ENCODE peak calls at places on chromosome 17, in seven cellular contexts. T is Peyer's patch, D is right lobe of liver, A is ascending aorta, R is heart left ventricle, I is upper lobe of right lung, E is colonic mucosa. Y is an unnamed sample.

GRCh38 chr17:43353364-43353763 is 45.4 kb upstream of the ARL4D start:
- DNase-seq in R (no peak), D (no peak), E (no peak), I (no peak), A (no peak), T (no peak), Y (no peak)

GRCh38 chr17:41329279-41329925 is 13.9 kb upstream of the KRTAP17-1 start:
- DNase-seq in T (peak; percentile 74), D (peak; percentile 46), A (no peak), I (peak; percentile 73), E (peak; percentile 47), R (peak; percentile 44), Y (no peak)

GRCh38 chr17:36001109-36001735 is at the start of gene CCL15:
- DNase-seq in D (no peak), E (peak; percentile 68), I (no peak), R (no peak), A (no peak), T (peak; percentile 66), Y (no peak)

GRCh38 chr17:41617698-41618097 is 5.1 kb upstream of the KRT16 start:
- DNase-seq in D (no peak), R (no peak), T (no peak), E (no peak), A (no peak), I (peak; percentile 60), Y (no peak)

GRCh38 chr17:20179031-20179430 is 169.9 kb downstream of the SPECC1 start:
- DNase-seq in T (no peak), R (no peak), I (no peak), E (no peak), D (no peak), A (no peak), Y (no peak)

GRCh38 chr17:37405955-37406634 is 541 bp downstream of the ACACA start:
- DNase-seq in A (no peak), T (no peak), I (no peak), E (no peak), R (no peak), D (no peak), Y (no peak)

GRCh38 chr17:75626496-75627038 is 6.7 kb upstream of the SMIM5 start:
- DNase-seq in E (no peak), D (no peak), T (no peak), R (no peak), I (no peak), A (no peak), Y (no peak)

GRCh38 chr17:41492351-41492750 is 2.6 kb upstream of the KRT36 start:
- DNase-seq in T (no peak), R (no peak), I (no peak), A (no peak), E (no peak), D (no peak), Y (peak; percentile 77)

GRCh38 chr17:6177941-6178694 is 107.9 kb downstream of the WSCD1 start:
- DNase-seq in E (no peak), A (no peak), I (no peak), D (no peak), R (no peak), T (peak; percentile 36), Y (no peak)

GRCh38 chr17:46154151-46154816 is 38.9 kb downstream of the KANSL1 start:
- DNase-seq in R (no peak), T (no peak), A (no peak), I (no peak), E (no peak), D (no peak), Y (no peak)

GRCh38 chr17:927611-928461 is 51.7 kb downstream of the NXN start:
- DNase-seq in A (no peak), T (no peak), R (no peak), I (no peak), D (no peak), E (no peak), Y (no peak)

GRCh38 chr17:19311421-19312215 is 50.9 kb downstream of the B9D1 start:
- DNase-seq in I (no peak), T (no peak), D (peak; percentile 7), A (no peak), E (no peak), R (no peak), Y (no peak)

GRCh38 chr17:81346090-81346907 is 49.0 kb upstream of the BAHCC1 start:
- DNase-seq in I (peak; percentile 100), E (peak; percentile 99), D (peak; percentile 100), A (peak; percentile 93), T (peak; percentile 98), R (peak; percentile 99), Y (peak; percentile 98)

GRCh38 chr17:8312726-8313600 is 2.9 kb downstream of the ARHGEF15 start:
- DNase-seq in D (no peak), R (no peak), I (no peak), A (no peak), E (no peak), T (no peak), Y (no peak)

GRCh38 chr17:66839616-66840015 is 4.7 kb downstream of the CACNG5 start:
- DNase-seq in T (no peak), A (no peak), R (no peak), E (no peak), I (no peak), D (no peak), Y (no peak)

GRCh38 chr17:21282231-21282630 is 2.3 kb upstream of the MAP2K3 start:
- DNase-seq in T (no peak), I (no peak), R (peak; percentile 40), E (no peak), A (peak; percentile 83), D (no peak), Y (no peak)

GRCh38 chr17:43021739-43022512 is at the start of gene VAT1:
- DNase-seq in D (peak; percentile 86), E (peak; percentile 87), I (peak; percentile 91), A (no peak), R (peak; percentile 88), T (peak; percentile 90), Y (peak; percentile 66)

GRCh38 chr17:2797632-2798031 is 1.4 kb downstream of the RAP1GAP2 start:
- DNase-seq in R (peak; percentile 37), E (peak; percentile 91), A (no peak), D (no peak), I (no peak), T (peak; percentile 70), Y (no peak)

GRCh38 chr17:13076905-13077304 is 59.1 kb upstream of the ELAC2 start:
- DNase-seq in A (no peak), E (no peak), D (no peak), R (no peak), I (no peak), T (no peak), Y (no peak)

GRCh38 chr17:21376835-21377690 is 906 bp downstream of the KCNJ12 start:
- DNase-seq in R (no peak), D (no peak), A (no peak), I (no peak), E (no peak), T (no peak), Y (no peak)

DNA sequence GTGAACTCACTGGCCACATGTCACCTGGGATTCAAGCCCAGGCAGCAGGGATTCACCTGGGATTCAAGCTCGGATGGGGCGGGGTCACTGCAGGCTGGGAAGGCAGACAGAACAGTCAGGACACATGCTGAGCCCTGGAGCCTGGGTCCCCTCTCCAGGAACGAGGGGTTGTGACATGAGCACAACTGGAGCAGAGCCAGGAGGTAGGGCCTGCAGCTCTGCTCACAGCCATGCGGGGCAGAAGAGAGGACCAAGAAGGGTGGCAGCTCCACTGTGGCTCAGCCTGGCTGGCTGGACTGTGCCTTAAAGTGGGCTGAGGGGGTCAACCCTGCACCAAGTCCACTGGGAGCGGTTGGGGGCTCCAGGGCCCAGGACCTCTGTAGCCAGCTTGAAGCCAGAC is 150.1 kb downstream of the RAB11FIP4 start:
- DNase-seq in T (no peak), E (no peak), I (no peak), D (no peak), A (no peak), R (peak; percentile 50), Y (no peak)
- TF ChIP-seq CTCF in T (no peak), E (no peak), I (no peak), D (peak; percentile 10), A (no peak), R (no peak), Y (no peak)

GRCh38 chr17:26809033-26809432 is 484.9 kb upstream of the WSB1 start:
- DNase-seq in I (no peak), T (no peak), R (no peak), D (no peak), E (no peak), A (no peak), Y (no peak)

DNA sequence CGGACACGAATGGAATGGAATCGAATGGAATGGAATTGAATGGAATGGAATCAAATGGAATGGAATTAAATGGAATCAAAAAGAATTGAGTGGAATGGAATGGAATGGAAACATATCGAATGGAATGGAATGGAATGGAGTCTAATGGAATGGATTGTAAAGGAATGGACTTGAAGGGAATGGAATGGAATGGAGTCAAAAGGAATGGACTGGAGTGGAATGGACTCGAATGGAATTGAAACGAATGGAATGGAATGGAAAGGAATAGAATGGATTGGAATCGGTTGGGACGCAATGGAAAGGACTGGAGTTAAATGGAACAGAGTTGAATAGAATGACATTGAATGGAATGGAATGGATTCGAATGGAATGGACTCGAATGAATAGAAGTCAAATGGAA is 486.9 kb upstream of the WSB1 start:
- DNase-seq in D (no peak), I (no peak), T (no peak), E (no peak), A (no peak), R (no peak), Y (no peak)
- H3K9me3 ChIP-seq in D (no peaks in the 10 kb centered on the region), I (peaks cover 24% of the 10 kb centered on the region), T (no peaks in the 10 kb centered on the region), E (no peaks in the 10 kb centered on the region), A (peaks cover 46% of the 10 kb centered on the region), R (no peaks in the 10 kb centered on the region), Y (peaks cover 4% of the 10 kb centered on the region)

DNA sequence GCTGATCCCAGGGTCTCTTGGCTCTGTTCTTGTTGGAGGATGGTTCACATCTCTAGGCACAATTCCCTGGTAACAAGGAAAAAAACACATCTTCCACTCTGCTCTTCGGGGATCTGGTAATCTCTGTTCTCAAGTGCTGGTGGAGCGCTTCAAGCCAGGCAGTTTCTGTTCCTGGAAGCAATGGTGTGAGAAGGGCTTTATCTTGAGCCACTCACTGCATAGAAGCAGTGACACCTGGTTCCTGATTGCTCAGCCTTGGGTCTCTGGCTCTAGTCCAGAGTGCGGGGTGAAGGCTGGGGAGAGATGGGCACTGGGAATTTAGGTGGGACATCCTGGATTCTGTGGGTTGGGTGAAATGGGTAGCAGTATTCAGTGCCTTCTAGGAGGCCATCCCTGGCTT is 14.1 kb downstream of the AKAP1 start:
- DNase-seq in A (no peak), I (no peak), R (no peak), D (no peak), T (no peak), E (no peak), Y (no peak)
- H3K4me1 ChIP-seq in A (peaks cover 65% of the 10 kb centered on the region), I (peaks cover 23% of the 10 kb centered on the region), R (peaks cover 88% of the 10 kb centered on the region), D (no peaks in the 10 kb centered on the region), T (peaks cover 50% of the 10 kb centered on the region), E (peaks cover 3% of the 10 kb centered on the region), Y (peaks cover 30% of the 10 kb centered on the region)

GRCh38 chr17:78829477-78829876 is 11.1 kb downstream of the USP36 start:
- DNase-seq in E (no peak), A (no peak), T (no peak), D (no peak), I (no peak), R (no peak), Y (no peak)

GRCh38 chr17:78828470-78829185 is 12.0 kb downstream of the USP36 start:
- DNase-seq in A (no peak), R (no peak), I (no peak), D (no peak), E (no peak), T (no peak), Y (no peak)

GRCh38 chr17:78825696-78826095 is 14.9 kb downstream of the USP36 start:
- DNase-seq in A (no peak), E (no peak), T (no peak), R (no peak), I (no peak), D (no peak), Y (no peak)

GRCh38 chr17:78826426-78826825 is 14.2 kb downstream of the USP36 start:
- DNase-seq in T (no peak), E (no peak), A (no peak), R (no peak), I (no peak), D (no peak), Y (no peak)

GRCh38 chr17:78826836-78827509 is 13.6 kb downstream of the USP36 start:
- DNase-seq in T (peak; percentile 63), R (peak; percentile 55), I (peak; percentile 74), A (no peak), E (no peak), D (no peak), Y (no peak)
- TF ChIP-seq CTCF in T (no peak), R (no peak), I (no peak), A (no peak), E (no peak), D (no peak), Y (no peak)